ENCODE peak calls at places on chromosomes 13 and 19, in ten cellular contexts. One of them, this sample, is unnamed.

GRCh38 chr13:113982296-113982661 is 8.4 kb upstream of the C13orf46 start:
- DNase-seq in uterus: no peak
- DNase-seq in right atrium auricular region: no peak
- DNase-seq in amygdala: no peak
- DNase-seq in OCI-M1: no peak
- DNase-seq in activated T-cell treated with anti-CD3 and anti-CD28 coated beads, Interleukin-2, amount 50 U/mL, for 72 hours: no peak
- DNase-seq in hippocampal formation: no peak
- DNase-seq in NCI-H1436: no peak
- DNase-seq in activated CD4-positive, alpha-beta T cell treated with anti-CD3 and anti-CD28 coated beads, Interleukin-2, amount 50 U/mL, for 48 hours: no peak
- DNase-seq in effector CD4-positive, alpha-beta T cell: no peak
- DNase-seq in this sample: no peak

GRCh38 chr13:107883561-107884175 is 331.7 kb downstream of the LIG4 start:
- DNase-seq in effector CD4-positive, alpha-beta T cell: no peak
- DNase-seq in OCI-M1: peak
- DNase-seq in hippocampal formation: no peak
- DNase-seq in uterus: no peak
- DNase-seq in amygdala: no peak
- DNase-seq in activated CD4-positive, alpha-beta T cell treated with anti-CD3 and anti-CD28 coated beads, Interleukin-2, amount 50 U/mL, for 48 hours: no peak
- DNase-seq in right atrium auricular region: no peak
- DNase-seq in activated T-cell treated with anti-CD3 and anti-CD28 coated beads, Interleukin-2, amount 50 U/mL, for 72 hours: no peak
- DNase-seq in NCI-H1436: no peak
- DNase-seq in this sample: peak

GRCh38 chr19:18895038-18895827 is 725 bp downstream of the CERS1 start:
- DNase-seq in right atrium auricular region: no peak
- DNase-seq in activated CD4-positive, alpha-beta T cell treated with anti-CD3 and anti-CD28 coated beads, Interleukin-2, amount 50 U/mL, for 48 hours: no peak
- DNase-seq in hippocampal formation: peak
- DNase-seq in uterus: no peak
- DNase-seq in activated T-cell treated with anti-CD3 and anti-CD28 coated beads, Interleukin-2, amount 50 U/mL, for 72 hours: no peak
- DNase-seq in NCI-H1436: no peak
- DNase-seq in amygdala: no peak
- DNase-seq in OCI-M1: peak
- DNase-seq in effector CD4-positive, alpha-beta T cell: no peak
- DNase-seq in this sample: peak

GRCh38 chr13:97004096-97004876 is 10.0 kb upstream of the OXGR1 start:
- DNase-seq in NCI-H1436: no peak
- DNase-seq in OCI-M1: no peak
- DNase-seq in hippocampal formation: no peak
- DNase-seq in activated T-cell treated with anti-CD3 and anti-CD28 coated beads, Interleukin-2, amount 50 U/mL, for 72 hours: no peak
- DNase-seq in activated CD4-positive, alpha-beta T cell treated with anti-CD3 and anti-CD28 coated beads, Interleukin-2, amount 50 U/mL, for 48 hours: no peak
- DNase-seq in right atrium auricular region: no peak
- DNase-seq in effector CD4-positive, alpha-beta T cell: no peak
- DNase-seq in amygdala: no peak
- DNase-seq in uterus: no peak
- DNase-seq in this sample: peak

GRCh38 chr19:20660473-20660872 is 898 bp downstream of the ZNF626 start:
- DNase-seq in hippocampal formation: no peak
- DNase-seq in right atrium auricular region: no peak
- DNase-seq in NCI-H1436: no peak
- DNase-seq in activated CD4-positive, alpha-beta T cell treated with anti-CD3 and anti-CD28 coated beads, Interleukin-2, amount 50 U/mL, for 48 hours: no peak
- DNase-seq in amygdala: no peak
- DNase-seq in OCI-M1: peak
- DNase-seq in uterus: no peak
- DNase-seq in effector CD4-positive, alpha-beta T cell: no peak
- DNase-seq in activated T-cell treated with anti-CD3 and anti-CD28 coated beads, Interleukin-2, amount 50 U/mL, for 72 hours: no peak
- DNase-seq in this sample: no peak

GRCh38 chr13:43433691-43434121 is 353.1 kb downstream of the ENOX1 start:
- DNase-seq in amygdala: no peak
- DNase-seq in hippocampal formation: no peak
- DNase-seq in right atrium auricular region: no peak
- DNase-seq in effector CD4-positive, alpha-beta T cell: no peak
- DNase-seq in OCI-M1: no peak
- DNase-seq in activated CD4-positive, alpha-beta T cell treated with anti-CD3 and anti-CD28 coated beads, Interleukin-2, amount 50 U/mL, for 48 hours: no peak
- DNase-seq in activated T-cell treated with anti-CD3 and anti-CD28 coated beads, Interleukin-2, amount 50 U/mL, for 72 hours: no peak
- DNase-seq in uterus: no peak
- DNase-seq in NCI-H1436: no peak
- DNase-seq in this sample: no peak

GRCh38 chr13:38990693-38991092 is at the start of gene STOML3:
- DNase-seq in effector CD4-positive, alpha-beta T cell: no peak
- DNase-seq in hippocampal formation: no peak
- DNase-seq in NCI-H1436: no peak
- DNase-seq in right atrium auricular region: no peak
- DNase-seq in activated CD4-positive, alpha-beta T cell treated with anti-CD3 and anti-CD28 coated beads, Interleukin-2, amount 50 U/mL, for 48 hours: no peak
- DNase-seq in activated T-cell treated with anti-CD3 and anti-CD28 coated beads, Interleukin-2, amount 50 U/mL, for 72 hours: no peak
- DNase-seq in uterus: no peak
- DNase-seq in amygdala: no peak
- DNase-seq in OCI-M1: peak
- DNase-seq in this sample: peak

GRCh38 chr19:10625003-10625761 is at the start of gene SLC44A2:
- DNase-seq in amygdala: peak
- DNase-seq in OCI-M1: no peak
- DNase-seq in uterus: peak
- DNase-seq in NCI-H1436: no peak
- DNase-seq in activated T-cell treated with anti-CD3 and anti-CD28 coated beads, Interleukin-2, amount 50 U/mL, for 72 hours: no peak
- DNase-seq in activated CD4-positive, alpha-beta T cell treated with anti-CD3 and anti-CD28 coated beads, Interleukin-2, amount 50 U/mL, for 48 hours: no peak
- DNase-seq in effector CD4-positive, alpha-beta T cell: no peak
- DNase-seq in hippocampal formation: peak
- DNase-seq in right atrium auricular region: no peak
- DNase-seq in this sample: peak

GRCh38 chr13:52070929-52071523 is 46.5 kb downstream of the UTP14C start:
- DNase-seq in OCI-M1: peak
- DNase-seq in uterus: no peak
- DNase-seq in right atrium auricular region: no peak
- DNase-seq in NCI-H1436: no peak
- DNase-seq in amygdala: no peak
- DNase-seq in activated T-cell treated with anti-CD3 and anti-CD28 coated beads, Interleukin-2, amount 50 U/mL, for 72 hours: peak
- DNase-seq in activated CD4-positive, alpha-beta T cell treated with anti-CD3 and anti-CD28 coated beads, Interleukin-2, amount 50 U/mL, for 48 hours: peak
- DNase-seq in hippocampal formation: no peak
- DNase-seq in effector CD4-positive, alpha-beta T cell: no peak
- DNase-seq in this sample: peak

GRCh38 chr19:1101337-1101698 is 2.5 kb upstream of the GPX4 start:
- DNase-seq in activated T-cell treated with anti-CD3 and anti-CD28 coated beads, Interleukin-2, amount 50 U/mL, for 72 hours: no peak
- DNase-seq in hippocampal formation: no peak
- DNase-seq in uterus: peak
- DNase-seq in amygdala: no peak
- DNase-seq in right atrium auricular region: peak
- DNase-seq in effector CD4-positive, alpha-beta T cell: no peak
- DNase-seq in NCI-H1436: no peak
- DNase-seq in activated CD4-positive, alpha-beta T cell treated with anti-CD3 and anti-CD28 coated beads, Interleukin-2, amount 50 U/mL, for 48 hours: no peak
- DNase-seq in OCI-M1: no peak
- DNase-seq in this sample: no peak

GRCh38 chr19:17227798-17228367 is 1.9 kb downstream of the OCEL1 start:
- DNase-seq in OCI-M1: no peak
- DNase-seq in NCI-H1436: no peak
- DNase-seq in activated T-cell treated with anti-CD3 and anti-CD28 coated beads, Interleukin-2, amount 50 U/mL, for 72 hours: no peak
- DNase-seq in amygdala: no peak
- DNase-seq in effector CD4-positive, alpha-beta T cell: no peak
- DNase-seq in hippocampal formation: no peak
- DNase-seq in uterus: no peak
- DNase-seq in right atrium auricular region: no peak
- DNase-seq in activated CD4-positive, alpha-beta T cell treated with anti-CD3 and anti-CD28 coated beads, Interleukin-2, amount 50 U/mL, for 48 hours: no peak
- DNase-seq in this sample: no peak

GRCh38 chr13:72637561-72637960 is 89.9 kb downstream of the MZT1 start:
- DNase-seq in OCI-M1: no peak
- DNase-seq in uterus: no peak
- DNase-seq in activated T-cell treated with anti-CD3 and anti-CD28 coated beads, Interleukin-2, amount 50 U/mL, for 72 hours: no peak
- DNase-seq in NCI-H1436: no peak
- DNase-seq in effector CD4-positive, alpha-beta T cell: no peak
- DNase-seq in hippocampal formation: no peak
- DNase-seq in amygdala: no peak
- DNase-seq in activated CD4-positive, alpha-beta T cell treated with anti-CD3 and anti-CD28 coated beads, Interleukin-2, amount 50 U/mL, for 48 hours: no peak
- DNase-seq in right atrium auricular region: no peak
- DNase-seq in this sample: no peak

GRCh38 chr19:42246143-42246868 is 3.9 kb upstream of the GSK3A start:
- DNase-seq in uterus: peak
- DNase-seq in NCI-H1436: no peak
- DNase-seq in OCI-M1: no peak
- DNase-seq in right atrium auricular region: peak
- DNase-seq in hippocampal formation: peak
- DNase-seq in amygdala: peak
- DNase-seq in activated T-cell treated with anti-CD3 and anti-CD28 coated beads, Interleukin-2, amount 50 U/mL, for 72 hours: no peak
- DNase-seq in effector CD4-positive, alpha-beta T cell: no peak
- DNase-seq in activated CD4-positive, alpha-beta T cell treated with anti-CD3 and anti-CD28 coated beads, Interleukin-2, amount 50 U/mL, for 48 hours: no peak
- DNase-seq in this sample: peak

GRCh38 chr13:77338961-77339401 is 12.1 kb upstream of the MYCBP2 start:
- DNase-seq in OCI-M1: no peak
- DNase-seq in hippocampal formation: no peak
- DNase-seq in activated T-cell treated with anti-CD3 and anti-CD28 coated beads, Interleukin-2, amount 50 U/mL, for 72 hours: no peak
- DNase-seq in right atrium auricular region: no peak
- DNase-seq in amygdala: no peak
- DNase-seq in activated CD4-positive, alpha-beta T cell treated with anti-CD3 and anti-CD28 coated beads, Interleukin-2, amount 50 U/mL, for 48 hours: no peak
- DNase-seq in uterus: no peak
- DNase-seq in effector CD4-positive, alpha-beta T cell: no peak
- DNase-seq in NCI-H1436: no peak
- DNase-seq in this sample: no peak

GRCh38 chr13:67143544-67144115 is 86.5 kb downstream of the PCDH9 start:
- DNase-seq in uterus: no peak
- DNase-seq in OCI-M1: no peak
- DNase-seq in right atrium auricular region: no peak
- DNase-seq in NCI-H1436: no peak
- DNase-seq in activated T-cell treated with anti-CD3 and anti-CD28 coated beads, Interleukin-2, amount 50 U/mL, for 72 hours: no peak
- DNase-seq in activated CD4-positive, alpha-beta T cell treated with anti-CD3 and anti-CD28 coated beads, Interleukin-2, amount 50 U/mL, for 48 hours: no peak
- DNase-seq in effector CD4-positive, alpha-beta T cell: no peak
- DNase-seq in hippocampal formation: no peak
- DNase-seq in amygdala: no peak
- DNase-seq in this sample: no peak

GRCh38 chr19:17865364-17866311 is 5.9 kb downstream of the RPL18A start:
- DNase-seq in NCI-H1436: no peak
- DNase-seq in amygdala: no peak
- DNase-seq in right atrium auricular region: no peak
- DNase-seq in effector CD4-positive, alpha-beta T cell: no peak
- DNase-seq in uterus: no peak
- DNase-seq in OCI-M1: no peak
- DNase-seq in hippocampal formation: no peak
- DNase-seq in activated CD4-positive, alpha-beta T cell treated with anti-CD3 and anti-CD28 coated beads, Interleukin-2, amount 50 U/mL, for 48 hours: no peak
- DNase-seq in activated T-cell treated with anti-CD3 and anti-CD28 coated beads, Interleukin-2, amount 50 U/mL, for 72 hours: no peak
- DNase-seq in this sample: no peak

GRCh38 chr19:12325690-12326089 is 7.7 kb downstream of the ZNF563 start:
- DNase-seq in amygdala: no peak
- DNase-seq in hippocampal formation: no peak
- DNase-seq in uterus: no peak
- DNase-seq in activated T-cell treated with anti-CD3 and anti-CD28 coated beads, Interleukin-2, amount 50 U/mL, for 72 hours: no peak
- DNase-seq in OCI-M1: no peak
- DNase-seq in activated CD4-positive, alpha-beta T cell treated with anti-CD3 and anti-CD28 coated beads, Interleukin-2, amount 50 U/mL, for 48 hours: no peak
- DNase-seq in effector CD4-positive, alpha-beta T cell: no peak
- DNase-seq in right atrium auricular region: no peak
- DNase-seq in NCI-H1436: no peak
- DNase-seq in this sample: no peak